ENCODE peak calls at places on chromosomes 13 and 19, in nine cellular contexts. H is activated CD4-positive, alpha-beta T cell treated with anti-CD3 and anti-CD28 coated beads, Interleukin-2, amount 10 ng/mL, durations not matched to agents 7 days and 5 days; S is activated naive CD4-positive, alpha-beta T cell treated with Interleukin-2 at 50 U/mL for 16 hours; U is ascending aorta; B is renal cortical epithelial cell; M is nephron progenitor cell; T is fibroblast of mammary gland; J is A172; Y is GM13977. N is an unnamed sample.
A peak's percentile ranks its signal among the peaks of the same experiment; 100 is the strongest.

GRCh38 chr19:4300589-4300988 is 1.6 kb downstream of the TMIGD2 start:
- DNase-seq in H (no peak), S (no peak), U (no peak), B (no peak), M (no peak), T (no peak), J (no peak), Y (no peak), N (no peak)

GRCh38 chr13:24688901-24689300 is 8.7 kb downstream of the ATP12A start:
- DNase-seq in H (no peak), S (no peak), U (no peak), B (no peak), M (no peak), T (no peak), J (no peak), Y (no peak), N (no peak)

GRCh38 chr19:54159352-54160181 is at the start of gene LENG1:
- DNase-seq in H (peak; percentile 100), S (peak; percentile 99), U (peak; percentile 100), B (peak; percentile 100), M (peak; percentile 97), T (peak; percentile 100), J (peak; percentile 100), Y (peak; percentile 99), N (peak; percentile 100)

GRCh38 chr13:77696863-77697207 is 652 bp upstream of the SLAIN1 start:
- DNase-seq in H (no peak), S (no peak), U (no peak), B (no peak), M (no peak), T (no peak), J (no peak), Y (peak; percentile 32), N (no peak)

GRCh38 chr13:31807090-31807541 is 67.8 kb downstream of the RXFP2 start:
- DNase-seq in H (peak; percentile 54), S (peak; percentile 39), U (no peak), B (peak; percentile 22), M (no peak), T (peak; percentile 44), J (no peak), Y (no peak), N (no peak)

GRCh38 chr19:2426661-2427322 is 594 bp downstream of the TIMM13 start:
- DNase-seq in H (peak; percentile 61), S (peak; percentile 47), U (no peak), B (no peak), M (peak; percentile 70), T (peak; percentile 36), J (peak; percentile 47), Y (peak; percentile 87), N (peak; percentile 7)

GRCh38 chr19:10223488-10224213 is 7.5 kb downstream of the S1PR2 start:
- DNase-seq in H (no peak), S (no peak), U (no peak), B (no peak), M (no peak), T (no peak), J (no peak), Y (peak; percentile 3), N (no peak)

GRCh38 chr13:77386880-77387606 is 60.1 kb upstream of the MYCBP2 start:
- DNase-seq in H (no peak), S (no peak), U (peak; percentile 84), B (peak; percentile 71), M (no peak), T (peak; percentile 84), J (peak; percentile 36), Y (no peak), N (peak; percentile 89)

GRCh38 chr13:100544866-100545683 is 43.5 kb downstream of the GGACT start:
- DNase-seq in H (no peak), S (no peak), U (peak; percentile 63), B (peak; percentile 47), M (no peak), T (no peak), J (no peak), Y (no peak), N (no peak)

GRCh38 chr13:94548382-94549240 is 47.3 kb downstream of the TGDS start:
- DNase-seq in H (peak; percentile 57), S (no peak), U (no peak), B (peak; percentile 34), M (no peak), T (peak; percentile 39), J (no peak), Y (peak; percentile 71), N (peak; percentile 29)

GRCh38 chr19:33275559-33275932 is 26.8 kb downstream of the CEBPA start:
- DNase-seq in H (no peak), S (no peak), U (no peak), B (no peak), M (no peak), T (no peak), J (no peak), Y (no peak), N (no peak)

GRCh38 chr19:19677579-19677978 is 8.9 kb downstream of the ZNF101 start:
- DNase-seq in H (no peak), S (no peak), U (no peak), B (no peak), M (no peak), T (no peak), J (no peak), Y (no peak), N (no peak)

GRCh38 chr19:903266-903797 is 9.7 kb downstream of the R3HDM4 start:
- DNase-seq in H (no peak), S (no peak), U (no peak), B (no peak), M (peak; percentile 71), T (peak; percentile 55), J (peak; percentile 74), Y (no peak), N (no peak)

GRCh38 chr13:20720499-20720898 is 17.0 kb downstream of the IL17D start:
- DNase-seq in H (no peak), S (no peak), U (no peak), B (no peak), M (no peak), T (no peak), J (no peak), Y (no peak), N (no peak)

GRCh38 chr19:17719730-17720486 is 628 bp downstream of the MAP1S start:
- DNase-seq in H (peak; percentile 42), S (peak; percentile 54), U (no peak), B (no peak), M (no peak), T (no peak), J (no peak), Y (no peak), N (no peak)

GRCh38 chr13:46795321-46795720 is 1.6 kb downstream of the ESD start:
- DNase-seq in H (no peak), S (no peak), U (no peak), B (no peak), M (no peak), T (peak; percentile 32), J (no peak), Y (no peak), N (no peak)

GRCh38 chr13:50580684-50581305 is 262.7 kb downstream of the DLEU7 start:
- DNase-seq in H (no peak), S (no peak), U (no peak), B (no peak), M (no peak), T (peak; percentile 58), J (no peak), Y (no peak), N (peak; percentile 26)

GRCh38 chr13:63381078-63381859 is 1965.6 kb upstream of the PCDH20 start:
- DNase-seq in H (no peak), S (no peak), U (no peak), B (no peak), M (no peak), T (no peak), J (peak; percentile 2), Y (no peak), N (no peak)

GRCh38 chr19:17041994-17042393 is 15.4 kb upstream of the CPAMD8 start:
- DNase-seq in H (no peak), S (no peak), U (no peak), B (no peak), M (no peak), T (peak; percentile 78), J (no peak), Y (no peak), N (no peak)

GRCh38 chr19:7356899-7357627 is 8.3 kb downstream of the ARHGEF18 start:
- DNase-seq in H (no peak), S (no peak), U (no peak), B (no peak), M (no peak), T (no peak), J (no peak), Y (no peak), N (no peak)

GRCh38 chr13:19606152-19606551 is 27.3 kb upstream of the MPHOSPH8 start:
- DNase-seq in H (no peak), S (no peak), U (no peak), B (no peak), M (no peak), T (peak; percentile 51), J (peak; percentile 67), Y (no peak), N (peak; percentile 44)